ENCODE peak calls at places on chromosomes 13 and 19, in seven cellular contexts. L is H9, M is IMR-90, E is OCI-LY7, G is HCT116, O is neural progenitor cell, Z is GM23248. Q is an unnamed sample. For H3K4me1, the result is how much of the 10 kb centered on the place peaks cover.

GRCh38 chr19:35673121-35673804 is 6.9 kb downstream of the UPK1A start:
- DNase-seq in M (peak), E (no peak), G (peak), L (peak), O (peak), Z (peak), Q (no peak)

GRCh38 chr13:88908896-88909535 is 1237.8 kb downstream of the SLITRK5 start:
- DNase-seq in G (no peak), Z (no peak), L (no peak), E (no peak), O (peak), M (no peak), Q (no peak)

GRCh38 chr19:19649580-19649995 is 6.1 kb upstream of the GMIP start:
- DNase-seq in L (no peak), E (no peak), G (no peak), O (no peak), M (no peak), Z (no peak), Q (no peak)

GRCh38 chr13:41458187-41458938 is 1.0 kb downstream of the RGCC start:
- DNase-seq in Z (peak), M (peak), L (peak), G (no peak), E (peak), O (peak), Q (peak)

GRCh38 chr19:14122924-14123323 is 5.4 kb upstream of the PRKACA start:
- DNase-seq in G (no peak), Z (no peak), M (no peak), O (no peak), E (no peak), L (no peak), Q (peak)

GRCh38 chr13:54884645-54885044 is 1856.0 kb downstream of the OLFM4 start:
- DNase-seq in Z (no peak), L (no peak), O (no peak), E (no peak), G (no peak), M (no peak), Q (no peak)

GRCh38 chr13:28488376-28489005 is 6.4 kb downstream of the FLT1 start:
- DNase-seq in Z (peak), G (no peak), E (no peak), L (no peak), O (no peak), M (no peak), Q (no peak)

GRCh38 chr19:41111296-41111695 is 2.9 kb upstream of the CYP2F1 start:
- DNase-seq in M (no peak), Z (no peak), O (no peak), L (no peak), E (no peak), G (no peak), Q (no peak)

GRCh38 chr19:55600336-55601028 is 394 bp downstream of the ZNF524 start:
- DNase-seq in L (no peak), Z (peak), O (peak), G (no peak), E (peak), M (peak), Q (peak)

GRCh38 chr19:17889609-17890214 is 18.0 kb downstream of the SLC5A5 start:
- DNase-seq in M (peak), O (peak), Z (peak), E (no peak), L (peak), G (no peak), Q (peak)

GRCh38 chr19:14418743-14419037 is 451 bp downstream of the DDX39A start:
- DNase-seq in G (no peak), Z (peak), L (no peak), O (no peak), E (no peak), M (no peak), Q (no peak)

GRCh38 chr19:7866399-7867091 is 7.6 kb downstream of the PRR36 start:
- DNase-seq in G (no peak), E (no peak), L (no peak), O (no peak), M (no peak), Z (no peak), Q (no peak)

GRCh38 chr13:101711307-101712025 is 259.0 kb downstream of the ITGBL1 start:
- DNase-seq in M (no peak), Z (no peak), G (no peak), L (no peak), E (no peak), O (no peak), Q (no peak)

GRCh38 chr19:14048439-14049153 is 13.3 kb downstream of the PALM3 start:
- DNase-seq in Z (peak), O (peak), G (no peak), L (peak), E (peak), M (no peak), Q (peak)

GRCh38 chr13:88823114-88823513 is 1151.9 kb downstream of the SLITRK5 start:
- DNase-seq in Z (no peak), M (no peak), L (no peak), G (no peak), O (no peak), E (no peak), Q (no peak)

GRCh38 chr19:3368848-3369336 is 2.5 kb downstream of the NFIC start:
- DNase-seq in E (no peak), G (no peak), O (no peak), Z (peak), L (no peak), M (peak), Q (no peak)

GRCh38 chr13:74338341-74338740 is 204.1 kb upstream of the KLF12 start:
- DNase-seq in L (no peak), Z (no peak), O (no peak), G (no peak), E (no peak), M (no peak), Q (no peak)

GRCh38 chr13:34748561-34748960 is 193.5 kb upstream of the NBEA start:
- DNase-seq in E (no peak), L (no peak), G (no peak), O (no peak), Z (no peak), M (no peak), Q (no peak)

GRCh38 chr13:40492511-40492910 is 173.9 kb downstream of the FOXO1 start:
- DNase-seq in L (no peak), G (no peak), E (no peak), O (no peak), Z (no peak), M (no peak), Q (no peak)

GRCh38 chr19:13012690-13013608 is 17.7 kb downstream of the NFIX start:
- DNase-seq in E (no peak), G (no peak), Z (peak), M (peak), L (peak), O (peak), Q (peak)

GRCh38 chr19:30046522-30046921 is 104.5 kb downstream of the URI1 start:
- DNase-seq in Z (peak), E (peak), G (no peak), O (peak), M (peak), L (no peak), Q (peak)

GRCh38 chr19:50654882-50655281 is 5.6 kb downstream of the C19orf81 start:
- DNase-seq in G (no peak), L (no peak), M (no peak), E (no peak), O (no peak), Z (no peak), Q (no peak)

GRCh38 chr13:47933688-47934011 is 67.4 kb downstream of the SUCLA2 start:
- DNase-seq in E (no peak), L (no peak), O (no peak), G (no peak), M (peak), Z (no peak), Q (no peak)

GRCh38 chr13:96822900-96823299 is 171.4 kb downstream of the OXGR1 start:
- DNase-seq in G (peak), M (no peak), Z (peak), E (peak), L (peak), O (peak), Q (peak)

GRCh38 chr19:13063461-13064091 is 39.1 kb downstream of the LYL1 start:
- DNase-seq in O (no peak), G (no peak), E (no peak), L (no peak), Z (no peak), M (no peak), Q (no peak)

GRCh38 chr19:21092107-21092506 is 10.1 kb downstream of the ZNF714 start:
- DNase-seq in E (no peak), O (no peak), G (no peak), L (no peak), M (peak), Z (peak), Q (no peak)

GRCh38 chr19:45403272-45403671 is 1.6 kb downstream of the PPP1R13L start:
- DNase-seq in O (no peak), L (no peak), M (no peak), G (no peak), Z (no peak), E (no peak), Q (no peak)

GRCh38 chr19:33403221-33403972 is 29.9 kb downstream of the CEBPG start:
- DNase-seq in Z (no peak), M (no peak), O (no peak), G (no peak), L (no peak), E (no peak), Q (no peak)

GRCh38 chr13:40613192-40613818 is 53.1 kb downstream of the FOXO1 start:
- DNase-seq in M (no peak), O (no peak), Z (no peak), G (no peak), E (peak), L (no peak), Q (peak)

GRCh38 chr13:97280478-97280877 is 58.3 kb downstream of the MBNL2 start:
- DNase-seq in O (peak), M (no peak), G (no peak), L (no peak), Z (peak), E (no peak), Q (no peak)

GRCh38 chr13:40452741-40453665 is 213.4 kb downstream of the FOXO1 start:
- DNase-seq in Z (peak), O (no peak), M (peak), L (no peak), G (no peak), E (no peak), Q (no peak)

GRCh38 chr19:38952395-38953165 is 21.8 kb downstream of the MRPS12 start:
- DNase-seq in E (peak), G (no peak), M (peak), Z (no peak), O (peak), L (peak), Q (peak)

GRCh38 chr13:67223024-67223423 is 7.1 kb downstream of the PCDH9 start:
- DNase-seq in O (no peak), E (no peak), M (peak), G (no peak), Z (peak), L (no peak), Q (no peak)

GRCh38 chr13:73970413-73971055 is 163.7 kb downstream of the KLF12 start:
- DNase-seq in E (no peak), G (no peak), O (no peak), Z (no peak), M (no peak), L (no peak), Q (no peak)

GRCh38 chr13:79311456-79311855 is 94.6 kb downstream of the RBM26 start:
- DNase-seq in M (peak), L (no peak), E (no peak), Z (peak), G (no peak), O (no peak), Q (no peak)

GRCh38 chr13:53250272-53250875 is 221.8 kb downstream of the OLFM4 start:
- DNase-seq in L (no peak), G (peak), O (peak), Z (peak), E (peak), M (peak), Q (peak)

DNA sequence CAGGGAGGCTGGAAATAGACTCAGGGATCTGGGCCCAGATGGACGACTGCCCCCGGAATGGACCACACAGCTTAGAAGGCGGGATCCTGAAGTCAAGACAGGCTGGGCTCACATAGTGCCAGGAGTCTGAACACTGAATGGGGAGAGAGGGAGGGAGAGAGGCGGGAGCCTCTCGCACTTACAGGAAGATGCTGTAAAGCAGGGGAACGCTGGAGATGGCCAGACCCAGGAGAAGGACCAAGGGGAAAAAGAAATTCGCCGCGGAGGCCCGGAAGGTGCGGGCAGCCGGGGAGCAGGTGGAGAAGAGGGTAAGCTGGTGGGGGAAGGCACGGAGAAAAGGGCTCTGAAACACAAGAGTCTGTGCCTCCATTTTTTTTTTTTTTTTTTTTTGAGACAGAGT is 1.4 kb upstream of the LENG1 start:
- DNase-seq in G (no peak), Z (peak), L (no peak), O (no peak), M (no peak), E (no peak), Q (no peak)
- H3K27ac ChIP-seq in G (peak), Z (peak), L (no peak), O (no peak), M (no peak), E (no peak), Q (no peak)

DNA sequence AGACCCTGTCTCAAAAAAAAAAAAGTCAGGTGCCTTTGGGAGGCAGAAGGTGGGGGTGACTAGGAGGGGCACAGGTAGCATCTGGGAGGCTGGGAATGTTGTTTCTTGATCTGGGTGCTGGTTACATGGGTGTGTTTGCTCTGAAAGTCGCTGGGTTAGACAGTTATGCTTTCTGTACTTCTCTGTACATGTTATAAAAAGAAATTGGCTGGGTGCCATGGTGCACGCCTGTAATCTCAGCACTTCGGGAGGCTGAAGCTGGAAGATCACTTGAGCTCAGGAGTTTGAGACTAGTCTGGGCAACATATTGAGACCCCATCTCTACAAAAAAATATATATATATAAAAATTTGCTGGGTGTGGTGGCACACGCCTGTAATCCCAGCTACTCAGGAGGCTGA is 15.1 kb downstream of the NOSIP start:
- DNase-seq in G (no peak), L (no peak), Z (no peak), O (no peak), E (no peak), M (no peak), Q (peak)
- H3K4me1 ChIP-seq in G (under half), L (under half), Z (under half), O (under half), E (under half), M (under half), Q (under half)

GRCh38 chr19:5291588-5292193 is 48.9 kb downstream of the PTPRS start:
- DNase-seq in L (no peak), Z (no peak), G (no peak), O (no peak), M (no peak), E (no peak), Q (peak)
- H2AFZ ChIP-seq in L (no peak), Z (no peak), G (no peak), O (no peak), M (peak), E (no peak), Q (no peak)

GRCh38 chr13:44730099-44730498 is 154.0 kb upstream of the TSC22D1 start:
- DNase-seq in Z (no peak), O (no peak), G (no peak), E (no peak), M (no peak), L (no peak), Q (no peak)

GRCh38 chr13:44735806-44736205 is 159.7 kb upstream of the TSC22D1 start:
- DNase-seq in G (no peak), Z (no peak), O (no peak), M (no peak), E (no peak), L (no peak), Q (no peak)

GRCh38 chr13:44732503-44733098 is 156.5 kb upstream of the TSC22D1 start:
- DNase-seq in Z (no peak), M (no peak), L (no peak), O (no peak), E (no peak), G (no peak), Q (no peak)

GRCh38 chr13:44738463-44738862 is 162.3 kb upstream of the TSC22D1 start:
- DNase-seq in Z (no peak), L (no peak), M (no peak), O (no peak), G (no peak), E (no peak), Q (no peak)

GRCh38 chr13:44734204-44734707 is 158.1 kb upstream of the TSC22D1 start:
- DNase-seq in O (no peak), G (no peak), Z (peak), M (peak), E (no peak), L (no peak), Q (no peak)
- H3K27ac ChIP-seq in O (no peak), G (no peak), Z (no peak), M (no peak), E (no peak), L (no peak), Q (no peak)

GRCh38 chr19:1259873-1260748 is 9.0 kb upstream of the CIRBP start:
- DNase-seq in G (no peak), Z (peak), L (no peak), E (peak), O (peak), M (no peak), Q (peak)
- H3K4me1 ChIP-seq in G (half or more), Z (under half), L (under half), E (half or more), O (under half), M (under half), Q (half or more)